ENCODE peak calls at places on chromosomes 11 and 22, in nine cellular contexts. R is AML-193; U is MV-4-11; A is LoVo; E is activated T-helper 1 cell treated with anti-CD3 and anti-CD28 coated beads, Interleukin-2, amount 50 U/mL, for 16 hours; K is GOT3; T is NCI-H345; W is H9; H is SIG-M5. I is an unnamed sample.

GRCh38 chr11:133950874-133951483 is 5.8 kb downstream of the IGSF9B start:
- DNase-seq in R (no peak), U (no peak), A (no peak), E (no peak), K (no peak), T (no peak), W (peak; percentile 47), H (no peak), I (peak; percentile 88)

GRCh38 chr11:104015649-104016415 is 20.6 kb upstream of the DDI1 start:
- DNase-seq in R (no peak), U (no peak), A (no peak), E (no peak), K (no peak), T (no peak), W (no peak), H (no peak), I (no peak)

GRCh38 chr22:21972293-21972779 is 10.3 kb downstream of the TOP3B start:
- DNase-seq in R (peak; percentile 26), U (peak; percentile 14), A (no peak), E (peak; percentile 27), K (no peak), T (no peak), W (peak; percentile 67), H (no peak), I (no peak)

GRCh38 chr11:126186031-126186698 is 25.3 kb downstream of the RPUSD4 start:
- DNase-seq in R (no peak), U (no peak), A (no peak), E (no peak), K (no peak), T (no peak), W (no peak), H (no peak), I (peak; percentile 80)

GRCh38 chr11:121246769-121247035 is 45.9 kb upstream of the SC5D start:
- DNase-seq in R (no peak), U (no peak), A (no peak), E (no peak), K (no peak), T (no peak), W (peak; percentile 51), H (no peak), I (no peak)

GRCh38 chr22:31866918-31867317 is 77.4 kb upstream of the YWHAH start:
- DNase-seq in R (no peak), U (no peak), A (no peak), E (no peak), K (no peak), T (no peak), W (no peak), H (no peak), I (no peak)

GRCh38 chr11:130629039-130629438 is 180.6 kb downstream of the ADAMTS15 start:
- DNase-seq in R (no peak), U (no peak), A (no peak), E (no peak), K (no peak), T (no peak), W (no peak), H (no peak), I (no peak)

GRCh38 chr22:38422615-38423511 is 32.1 kb downstream of the KCNJ4 start:
- DNase-seq in R (no peak), U (no peak), A (peak; percentile 55), E (no peak), K (no peak), T (peak; percentile 87), W (peak; percentile 59), H (no peak), I (peak; percentile 55)

I was measured in heart left ventricle.